ENCODE peak calls at places on chromosomes 3 and 15, in ten cellular contexts. One of them, this sample, is unnamed.
A peak's percentile ranks its signal among the peaks of the same experiment; 100 is the strongest.

GRCh38 chr3:175737646-175738572 is 878.8 kb downstream of the NAALADL2 start:
- DNase-seq in A549: no peak
- DNase-seq in stomach: no peak
- DNase-seq in GM23248: peak; percentile 70
- DNase-seq in SJSA1: no peak
- DNase-seq in CD8-positive, alpha-beta T cell: no peak
- DNase-seq in cardiac muscle cell: peak; percentile 1
- DNase-seq in psoas muscle: no peak
- DNase-seq in tibial artery: no peak
- DNase-seq in esophagus muscularis mucosa: no peak
- DNase-seq in this sample: peak; percentile 84

GRCh38 chr3:111725706-111726105 is 130.6 kb upstream of the ZBED2 start:
- DNase-seq in SJSA1: no peak
- DNase-seq in psoas muscle: no peak
- DNase-seq in GM23248: no peak
- DNase-seq in tibial artery: no peak
- DNase-seq in CD8-positive, alpha-beta T cell: no peak
- DNase-seq in stomach: no peak
- DNase-seq in esophagus muscularis mucosa: peak; percentile 10
- DNase-seq in A549: no peak
- DNase-seq in cardiac muscle cell: peak; percentile 71
- DNase-seq in this sample: no peak

GRCh38 chr3:193816028-193816395 is 223.0 kb downstream of the OPA1 start:
- DNase-seq in SJSA1: no peak
- DNase-seq in tibial artery: no peak
- DNase-seq in CD8-positive, alpha-beta T cell: no peak
- DNase-seq in GM23248: no peak
- DNase-seq in cardiac muscle cell: no peak
- DNase-seq in stomach: no peak
- DNase-seq in A549: no peak
- DNase-seq in esophagus muscularis mucosa: no peak
- DNase-seq in psoas muscle: no peak
- DNase-seq in this sample: no peak

GRCh38 chr15:68417897-68418296 is 14.1 kb downstream of the ITGA11 start:
- DNase-seq in tibial artery: no peak
- DNase-seq in CD8-positive, alpha-beta T cell: no peak
- DNase-seq in SJSA1: no peak
- DNase-seq in A549: no peak
- DNase-seq in cardiac muscle cell: peak; percentile 36
- DNase-seq in GM23248: peak; percentile 53
- DNase-seq in esophagus muscularis mucosa: peak; percentile 53
- DNase-seq in stomach: no peak
- DNase-seq in psoas muscle: no peak
- DNase-seq in this sample: no peak

GRCh38 chr3:152317956-152318355 is 49.2 kb downstream of the MBNL1 start:
- DNase-seq in stomach: no peak
- DNase-seq in CD8-positive, alpha-beta T cell: no peak
- DNase-seq in SJSA1: no peak
- DNase-seq in cardiac muscle cell: no peak
- DNase-seq in A549: no peak
- DNase-seq in esophagus muscularis mucosa: no peak
- DNase-seq in tibial artery: no peak
- DNase-seq in GM23248: peak; percentile 87
- DNase-seq in psoas muscle: no peak
- DNase-seq in this sample: no peak

GRCh38 chr3:37922721-37923575 is 61.3 kb downstream of the CTDSPL start:
- DNase-seq in stomach: peak; percentile 75
- DNase-seq in psoas muscle: peak; percentile 36
- DNase-seq in A549: no peak
- DNase-seq in CD8-positive, alpha-beta T cell: no peak
- DNase-seq in GM23248: peak; percentile 75
- DNase-seq in SJSA1: no peak
- DNase-seq in tibial artery: peak; percentile 48
- DNase-seq in esophagus muscularis mucosa: peak; percentile 92
- DNase-seq in cardiac muscle cell: peak; percentile 60
- DNase-seq in this sample: no peak

GRCh38 chr3:59286791-59287531 is 237.1 kb upstream of the CFAP20DC start:
- DNase-seq in cardiac muscle cell: peak; percentile 21
- DNase-seq in stomach: peak; percentile 31
- DNase-seq in esophagus muscularis mucosa: no peak
- DNase-seq in CD8-positive, alpha-beta T cell: no peak
- DNase-seq in SJSA1: no peak
- DNase-seq in GM23248: peak; percentile 85
- DNase-seq in tibial artery: no peak
- DNase-seq in psoas muscle: no peak
- DNase-seq in A549: no peak
- DNase-seq in this sample: peak; percentile 85

GRCh38 chr3:68631810-68632545 is 300.4 kb downstream of the TAFA4 start:
- DNase-seq in CD8-positive, alpha-beta T cell: no peak
- DNase-seq in SJSA1: no peak
- DNase-seq in stomach: no peak
- DNase-seq in esophagus muscularis mucosa: no peak
- DNase-seq in A549: no peak
- DNase-seq in psoas muscle: no peak
- DNase-seq in GM23248: no peak
- DNase-seq in cardiac muscle cell: no peak
- DNase-seq in tibial artery: no peak
- DNase-seq in this sample: no peak

GRCh38 chr3:17065315-17065714 is 180.6 kb downstream of the PLCL2 start:
- DNase-seq in psoas muscle: no peak
- DNase-seq in SJSA1: no peak
- DNase-seq in cardiac muscle cell: no peak
- DNase-seq in stomach: no peak
- DNase-seq in esophagus muscularis mucosa: no peak
- DNase-seq in tibial artery: no peak
- DNase-seq in A549: no peak
- DNase-seq in CD8-positive, alpha-beta T cell: no peak
- DNase-seq in GM23248: no peak
- DNase-seq in this sample: no peak

GRCh38 chr3:187521546-187521945 is 148.6 kb downstream of the SST start:
- DNase-seq in SJSA1: no peak
- DNase-seq in tibial artery: no peak
- DNase-seq in psoas muscle: no peak
- DNase-seq in cardiac muscle cell: no peak
- DNase-seq in A549: no peak
- DNase-seq in stomach: no peak
- DNase-seq in esophagus muscularis mucosa: no peak
- DNase-seq in GM23248: no peak
- DNase-seq in CD8-positive, alpha-beta T cell: no peak
- DNase-seq in this sample: no peak

GRCh38 chr3:62500556-62501294 is 127.4 kb upstream of the FEZF2 start:
- DNase-seq in GM23248: no peak
- DNase-seq in stomach: no peak
- DNase-seq in cardiac muscle cell: no peak
- DNase-seq in psoas muscle: no peak
- DNase-seq in A549: no peak
- DNase-seq in esophagus muscularis mucosa: no peak
- DNase-seq in CD8-positive, alpha-beta T cell: no peak
- DNase-seq in SJSA1: no peak
- DNase-seq in tibial artery: no peak
- DNase-seq in this sample: no peak

GRCh38 chr15:101255615-101256350 is 3.9 kb upstream of the CHSY1 start:
- DNase-seq in SJSA1: no peak
- DNase-seq in stomach: no peak
- DNase-seq in A549: no peak
- DNase-seq in cardiac muscle cell: peak; percentile 90
- DNase-seq in psoas muscle: no peak
- DNase-seq in GM23248: peak; percentile 28
- DNase-seq in CD8-positive, alpha-beta T cell: no peak
- DNase-seq in tibial artery: no peak
- DNase-seq in esophagus muscularis mucosa: no peak
- DNase-seq in this sample: no peak

GRCh38 chr3:156552973-156553372 is 1.9 kb downstream of the SSR3 start:
- DNase-seq in A549: no peak
- DNase-seq in GM23248: no peak
- DNase-seq in CD8-positive, alpha-beta T cell: no peak
- DNase-seq in SJSA1: no peak
- DNase-seq in stomach: no peak
- DNase-seq in psoas muscle: no peak
- DNase-seq in tibial artery: no peak
- DNase-seq in cardiac muscle cell: no peak
- DNase-seq in esophagus muscularis mucosa: no peak
- DNase-seq in this sample: no peak

GRCh38 chr15:85770014-85770721 is 24.6 kb downstream of the KLHL25 start:
- DNase-seq in CD8-positive, alpha-beta T cell: no peak
- DNase-seq in GM23248: peak; percentile 11
- DNase-seq in esophagus muscularis mucosa: no peak
- DNase-seq in cardiac muscle cell: no peak
- DNase-seq in tibial artery: no peak
- DNase-seq in A549: no peak
- DNase-seq in psoas muscle: no peak
- DNase-seq in stomach: no peak
- DNase-seq in SJSA1: no peak
- DNase-seq in this sample: no peak

GRCh38 chr3:178419078-178419477 is 117.2 kb upstream of the KCNMB2 start:
- DNase-seq in GM23248: peak; percentile 32
- DNase-seq in A549: no peak
- DNase-seq in cardiac muscle cell: peak; percentile 31
- DNase-seq in stomach: no peak
- DNase-seq in CD8-positive, alpha-beta T cell: no peak
- DNase-seq in psoas muscle: no peak
- DNase-seq in SJSA1: no peak
- DNase-seq in tibial artery: no peak
- DNase-seq in esophagus muscularis mucosa: no peak
- DNase-seq in this sample: peak; percentile 51

GRCh38 chr3:51977449-51978142 is 2.7 kb downstream of the ABHD14A start:
- DNase-seq in stomach: no peak
- DNase-seq in cardiac muscle cell: no peak
- DNase-seq in esophagus muscularis mucosa: no peak
- DNase-seq in psoas muscle: no peak
- DNase-seq in tibial artery: no peak
- DNase-seq in A549: no peak
- DNase-seq in CD8-positive, alpha-beta T cell: no peak
- DNase-seq in SJSA1: no peak
- DNase-seq in GM23248: no peak
- DNase-seq in this sample: peak; percentile 64

GRCh38 chr3:174859109-174859735 is at the start of gene NAALADL2:
- DNase-seq in esophagus muscularis mucosa: no peak
- DNase-seq in A549: no peak
- DNase-seq in tibial artery: no peak
- DNase-seq in CD8-positive, alpha-beta T cell: no peak
- DNase-seq in stomach: no peak
- DNase-seq in GM23248: no peak
- DNase-seq in cardiac muscle cell: no peak
- DNase-seq in psoas muscle: no peak
- DNase-seq in SJSA1: no peak
- DNase-seq in this sample: peak; percentile 44

GRCh38 chr3:22819209-22819608 is 383.9 kb upstream of the UBE2E2 start:
- DNase-seq in SJSA1: no peak
- DNase-seq in tibial artery: no peak
- DNase-seq in stomach: no peak
- DNase-seq in esophagus muscularis mucosa: no peak
- DNase-seq in A549: no peak
- DNase-seq in cardiac muscle cell: no peak
- DNase-seq in GM23248: no peak
- DNase-seq in CD8-positive, alpha-beta T cell: no peak
- DNase-seq in psoas muscle: no peak
- DNase-seq in this sample: no peak

GRCh38 chr3:40996827-40997710 is 202.2 kb upstream of the CTNNB1 start:
- DNase-seq in cardiac muscle cell: no peak
- DNase-seq in SJSA1: no peak
- DNase-seq in esophagus muscularis mucosa: no peak
- DNase-seq in tibial artery: no peak
- DNase-seq in psoas muscle: no peak
- DNase-seq in CD8-positive, alpha-beta T cell: no peak
- DNase-seq in A549: no peak
- DNase-seq in stomach: no peak
- DNase-seq in GM23248: no peak
- DNase-seq in this sample: no peak

GRCh38 chr15:40550381-40551037 is 14.3 kb downstream of the CCDC32 start:
- DNase-seq in A549: no peak
- DNase-seq in SJSA1: no peak
- DNase-seq in cardiac muscle cell: no peak
- DNase-seq in CD8-positive, alpha-beta T cell: no peak
- DNase-seq in stomach: no peak
- DNase-seq in GM23248: no peak
- DNase-seq in esophagus muscularis mucosa: no peak
- DNase-seq in tibial artery: no peak
- DNase-seq in psoas muscle: no peak
- DNase-seq in this sample: no peak
- H3K4me1 ChIP-seq in A549: no peaks in the 10 kb centered on the region
- H3K4me1 ChIP-seq in SJSA1: no peaks in the 10 kb centered on the region
- H3K4me1 ChIP-seq in cardiac muscle cell: peaks cover 19% of the 10 kb centered on the region
- H3K4me1 ChIP-seq in CD8-positive, alpha-beta T cell: no peaks in the 10 kb centered on the region
- H3K4me1 ChIP-seq in stomach: peaks cover 8% of the 10 kb centered on the region
- H3K4me1 ChIP-seq in GM23248: no peaks in the 10 kb centered on the region
- H3K4me1 ChIP-seq in esophagus muscularis mucosa: peaks cover 9% of the 10 kb centered on the region
- H3K4me1 ChIP-seq in tibial artery: no peaks in the 10 kb centered on the region
- H3K4me1 ChIP-seq in psoas muscle: peaks cover 58% of the 10 kb centered on the region
- H3K4me1 ChIP-seq in this sample: no peaks in the 10 kb centered on the region

GRCh38 chr3:7854721-7855120 is 646.9 kb upstream of the LMCD1 start:
- DNase-seq in SJSA1: no peak
- DNase-seq in psoas muscle: no peak
- DNase-seq in CD8-positive, alpha-beta T cell: no peak
- DNase-seq in esophagus muscularis mucosa: no peak
- DNase-seq in tibial artery: no peak
- DNase-seq in GM23248: no peak
- DNase-seq in cardiac muscle cell: no peak
- DNase-seq in stomach: no peak
- DNase-seq in A549: no peak
- DNase-seq in this sample: no peak
- H3K9me3 ChIP-seq in SJSA1: no peaks in the 10 kb centered on the region
- H3K9me3 ChIP-seq in psoas muscle: no peaks in the 10 kb centered on the region
- H3K9me3 ChIP-seq in CD8-positive, alpha-beta T cell: no peaks in the 10 kb centered on the region
- H3K9me3 ChIP-seq in esophagus muscularis mucosa: no peaks in the 10 kb centered on the region
- H3K9me3 ChIP-seq in tibial artery: no peaks in the 10 kb centered on the region
- H3K9me3 ChIP-seq in GM23248: no peaks in the 10 kb centered on the region
- H3K9me3 ChIP-seq in cardiac muscle cell: no peaks in the 10 kb centered on the region
- H3K9me3 ChIP-seq in stomach: no peaks in the 10 kb centered on the region
- H3K9me3 ChIP-seq in A549: no peaks in the 10 kb centered on the region
- H3K9me3 ChIP-seq in this sample: peaks cover 6% of the 10 kb centered on the region

GRCh38 chr3:119598410-119599098 is 869 bp downstream of the PLA1A start:
- DNase-seq in stomach: no peak
- DNase-seq in A549: no peak
- DNase-seq in esophagus muscularis mucosa: no peak
- DNase-seq in SJSA1: no peak
- DNase-seq in tibial artery: no peak
- DNase-seq in psoas muscle: no peak
- DNase-seq in cardiac muscle cell: no peak
- DNase-seq in GM23248: no peak
- DNase-seq in CD8-positive, alpha-beta T cell: no peak
- DNase-seq in this sample: no peak
- H3K4me1 ChIP-seq in stomach: peaks cover 22% of the 10 kb centered on the region
- H3K4me1 ChIP-seq in A549: peaks cover 8% of the 10 kb centered on the region
- H3K4me1 ChIP-seq in esophagus muscularis mucosa: peaks cover 7% of the 10 kb centered on the region
- H3K4me1 ChIP-seq in SJSA1: peaks cover 19% of the 10 kb centered on the region
- H3K4me1 ChIP-seq in tibial artery: no peaks in the 10 kb centered on the region
- H3K4me1 ChIP-seq in psoas muscle: peaks cover 47% of the 10 kb centered on the region
- H3K4me1 ChIP-seq in cardiac muscle cell: peaks cover 39% of the 10 kb centered on the region
- H3K4me1 ChIP-seq in GM23248: no peaks in the 10 kb centered on the region
- H3K4me1 ChIP-seq in CD8-positive, alpha-beta T cell: no peaks in the 10 kb centered on the region
- H3K4me1 ChIP-seq in this sample: no peaks in the 10 kb centered on the region

DNA sequence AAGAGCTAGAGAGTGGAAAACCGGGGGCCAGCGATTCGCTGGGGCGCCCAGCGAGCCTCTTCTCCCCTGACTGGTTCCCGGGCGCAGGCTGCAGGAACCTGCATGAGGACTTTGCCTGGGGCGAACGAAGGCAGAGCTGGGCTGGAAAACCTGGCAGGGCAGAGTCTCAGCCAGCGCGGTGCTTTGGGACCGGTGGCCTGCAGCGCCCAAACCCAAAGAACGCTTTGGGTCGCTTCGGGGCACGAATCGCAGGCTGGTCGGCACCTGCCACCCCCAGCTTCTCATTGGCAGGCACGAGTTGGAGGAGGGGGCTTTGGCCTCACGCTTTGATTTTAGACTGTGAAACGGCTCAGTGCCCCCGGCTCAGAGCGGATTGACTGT is 3.0 kb downstream of the ONECUT1 start:
- DNase-seq in GM23248: no peak
- DNase-seq in psoas muscle: no peak
- DNase-seq in tibial artery: no peak
- DNase-seq in SJSA1: no peak
- DNase-seq in CD8-positive, alpha-beta T cell: no peak
- DNase-seq in stomach: no peak
- DNase-seq in esophagus muscularis mucosa: no peak
- DNase-seq in cardiac muscle cell: no peak
- DNase-seq in A549: no peak
- DNase-seq in this sample: no peak
- H3K9me3 ChIP-seq in GM23248: no peaks in the 10 kb centered on the region
- H3K9me3 ChIP-seq in psoas muscle: no peaks in the 10 kb centered on the region
- H3K9me3 ChIP-seq in tibial artery: no peaks in the 10 kb centered on the region
- H3K9me3 ChIP-seq in SJSA1: peaks cover 3% of the 10 kb centered on the region
- H3K9me3 ChIP-seq in CD8-positive, alpha-beta T cell: no peaks in the 10 kb centered on the region
- H3K9me3 ChIP-seq in stomach: no peaks in the 10 kb centered on the region
- H3K9me3 ChIP-seq in esophagus muscularis mucosa: no peaks in the 10 kb centered on the region
- H3K9me3 ChIP-seq in cardiac muscle cell: no peaks in the 10 kb centered on the region
- H3K9me3 ChIP-seq in A549: no peaks in the 10 kb centered on the region
- H3K9me3 ChIP-seq in this sample: no peaks in the 10 kb centered on the region

This sample was measured in mammary epithelial cell.